ENCODE peak calls at places on chromosome 17, in nine cellular contexts. One of them, this sample, is unnamed.

GRCh38 chr17:4658478-4659305 is 17.2 kb upstream of the ALOX15 start:
- DNase-seq in amniotic epithelial cell: peak; percentile 99
- DNase-seq in NCI-H1048: no peak
- DNase-seq in NCI-H69: no peak
- DNase-seq in stimulated activated CD4-positive, alpha-beta T cell treated with anti-CD3 and anti-CD28 coated beads, Interleukin-2, amount 100 ng/mL, for 48 hours: peak; percentile 51
- DNase-seq in suprapubic skin: peak; percentile 24
- DNase-seq in skeletal muscle cell: peak; percentile 17
- DNase-seq in NCI-H1930: no peak
- DNase-seq in Calu3: no peak
- DNase-seq in this sample: no peak

GRCh38 chr17:78422872-78423588 is 44.6 kb downstream of the PGS1 start:
- DNase-seq in NCI-H69: no peak
- DNase-seq in NCI-H1930: no peak
- DNase-seq in Calu3: no peak
- DNase-seq in amniotic epithelial cell: no peak
- DNase-seq in suprapubic skin: no peak
- DNase-seq in NCI-H1048: no peak
- DNase-seq in skeletal muscle cell: no peak
- DNase-seq in stimulated activated CD4-positive, alpha-beta T cell treated with anti-CD3 and anti-CD28 coated beads, Interleukin-2, amount 100 ng/mL, for 48 hours: no peak
- DNase-seq in this sample: no peak

GRCh38 chr17:75084039-75084660 is 3.6 kb upstream of the SLC16A5 start:
- DNase-seq in suprapubic skin: no peak
- DNase-seq in NCI-H1048: no peak
- DNase-seq in Calu3: no peak
- DNase-seq in skeletal muscle cell: no peak
- DNase-seq in NCI-H1930: no peak
- DNase-seq in NCI-H69: peak; percentile 66
- DNase-seq in amniotic epithelial cell: no peak
- DNase-seq in stimulated activated CD4-positive, alpha-beta T cell treated with anti-CD3 and anti-CD28 coated beads, Interleukin-2, amount 100 ng/mL, for 48 hours: no peak
- DNase-seq in this sample: no peak

GRCh38 chr17:12591336-12591735 is 74.4 kb upstream of the MYOCD start:
- DNase-seq in NCI-H69: no peak
- DNase-seq in NCI-H1048: no peak
- DNase-seq in Calu3: no peak
- DNase-seq in NCI-H1930: no peak
- DNase-seq in stimulated activated CD4-positive, alpha-beta T cell treated with anti-CD3 and anti-CD28 coated beads, Interleukin-2, amount 100 ng/mL, for 48 hours: no peak
- DNase-seq in skeletal muscle cell: peak; percentile 7
- DNase-seq in amniotic epithelial cell: no peak
- DNase-seq in suprapubic skin: no peak
- DNase-seq in this sample: no peak

GRCh38 chr17:82497483-82498405 is 21.8 kb upstream of the FOXK2 start:
- DNase-seq in amniotic epithelial cell: peak; percentile 97
- DNase-seq in suprapubic skin: no peak
- DNase-seq in stimulated activated CD4-positive, alpha-beta T cell treated with anti-CD3 and anti-CD28 coated beads, Interleukin-2, amount 100 ng/mL, for 48 hours: no peak
- DNase-seq in Calu3: no peak
- DNase-seq in NCI-H1048: no peak
- DNase-seq in NCI-H1930: peak; percentile 63
- DNase-seq in NCI-H69: peak; percentile 92
- DNase-seq in skeletal muscle cell: no peak
- DNase-seq in this sample: no peak

GRCh38 chr17:68616334-68616733 is 15.2 kb upstream of the FAM20A start:
- DNase-seq in NCI-H1930: no peak
- DNase-seq in NCI-H69: no peak
- DNase-seq in suprapubic skin: no peak
- DNase-seq in Calu3: no peak
- DNase-seq in amniotic epithelial cell: no peak
- DNase-seq in NCI-H1048: no peak
- DNase-seq in stimulated activated CD4-positive, alpha-beta T cell treated with anti-CD3 and anti-CD28 coated beads, Interleukin-2, amount 100 ng/mL, for 48 hours: no peak
- DNase-seq in skeletal muscle cell: no peak
- DNase-seq in this sample: no peak

GRCh38 chr17:1109606-1110523 is 69.9 kb downstream of the ABR start:
- DNase-seq in amniotic epithelial cell: no peak
- DNase-seq in NCI-H1048: no peak
- DNase-seq in suprapubic skin: no peak
- DNase-seq in skeletal muscle cell: no peak
- DNase-seq in Calu3: peak; percentile 43
- DNase-seq in NCI-H1930: no peak
- DNase-seq in stimulated activated CD4-positive, alpha-beta T cell treated with anti-CD3 and anti-CD28 coated beads, Interleukin-2, amount 100 ng/mL, for 48 hours: peak; percentile 45
- DNase-seq in NCI-H69: peak; percentile 70
- DNase-seq in this sample: no peak

GRCh38 chr17:37530420-37530819 is 40.7 kb downstream of the DUSP14 start:
- DNase-seq in amniotic epithelial cell: peak; percentile 35
- DNase-seq in NCI-H1930: no peak
- DNase-seq in Calu3: no peak
- DNase-seq in skeletal muscle cell: no peak
- DNase-seq in NCI-H1048: no peak
- DNase-seq in suprapubic skin: no peak
- DNase-seq in stimulated activated CD4-positive, alpha-beta T cell treated with anti-CD3 and anti-CD28 coated beads, Interleukin-2, amount 100 ng/mL, for 48 hours: no peak
- DNase-seq in NCI-H69: no peak
- DNase-seq in this sample: no peak

GRCh38 chr17:47315451-47316266 is 8.1 kb upstream of the EFCAB13 start:
- DNase-seq in NCI-H69: peak; percentile 80
- DNase-seq in amniotic epithelial cell: peak; percentile 96
- DNase-seq in NCI-H1048: peak; percentile 16
- DNase-seq in NCI-H1930: peak; percentile 27
- DNase-seq in Calu3: peak; percentile 56
- DNase-seq in skeletal muscle cell: peak; percentile 91
- DNase-seq in suprapubic skin: no peak
- DNase-seq in stimulated activated CD4-positive, alpha-beta T cell treated with anti-CD3 and anti-CD28 coated beads, Interleukin-2, amount 100 ng/mL, for 48 hours: no peak
- DNase-seq in this sample: peak; percentile 83

GRCh38 chr17:27218719-27219488 is 75.0 kb upstream of the WSB1 start:
- DNase-seq in NCI-H69: no peak
- DNase-seq in skeletal muscle cell: no peak
- DNase-seq in NCI-H1048: no peak
- DNase-seq in NCI-H1930: no peak
- DNase-seq in stimulated activated CD4-positive, alpha-beta T cell treated with anti-CD3 and anti-CD28 coated beads, Interleukin-2, amount 100 ng/mL, for 48 hours: no peak
- DNase-seq in amniotic epithelial cell: no peak
- DNase-seq in Calu3: no peak
- DNase-seq in suprapubic skin: no peak
- DNase-seq in this sample: no peak

GRCh38 chr17:75561927-75562603 is 25.5 kb upstream of the MYO15B start:
- DNase-seq in amniotic epithelial cell: peak; percentile 35
- DNase-seq in NCI-H1930: no peak
- DNase-seq in NCI-H1048: no peak
- DNase-seq in NCI-H69: no peak
- DNase-seq in skeletal muscle cell: no peak
- DNase-seq in suprapubic skin: no peak
- DNase-seq in stimulated activated CD4-positive, alpha-beta T cell treated with anti-CD3 and anti-CD28 coated beads, Interleukin-2, amount 100 ng/mL, for 48 hours: no peak
- DNase-seq in Calu3: no peak
- DNase-seq in this sample: peak; percentile 59